ENCODE peak calls at places on chromosomes 11 and 22, in seven cellular contexts. W is Panc1, U is H1, J is GM12878, K is K562, S is HepG2, L is SK-N-SH. F is an unnamed sample.

GRCh38 chr11:61429691-61430582 is at the start of the genes CPSF7 and SDHAF2:
- DNase-seq in W (peak), U (peak), J (peak), K (peak), S (peak), L (peak), F (peak)

GRCh38 chr11:27913650-27914049 is 194.3 kb downstream of the KIF18A start:
- DNase-seq in W (no peak), U (no peak), J (no peak), K (no peak), S (no peak), L (no peak), F (no peak)

GRCh38 chr11:117384045-117384444 is 56.4 kb downstream of the CEP164 start:
- DNase-seq in W (peak), U (no peak), J (no peak), K (no peak), S (peak), L (no peak), F (no peak)

GRCh38 chr22:27610863-27611786 is 190.4 kb downstream of the MN1 start:
- DNase-seq in W (no peak), U (no peak), J (no peak), K (no peak), S (no peak), L (no peak), F (no peak)

GRCh38 chr22:38203855-38204497 is 2.2 kb downstream of the MAFF start:
- DNase-seq in W (no peak), U (no peak), J (no peak), K (no peak), S (no peak), L (no peak), F (no peak)

GRCh38 chr11:1568451-1568911 is 3.6 kb downstream of the DUSP8 start:
- DNase-seq in W (no peak), U (peak), J (no peak), K (no peak), S (no peak), L (peak), F (no peak)

GRCh38 chr11:46948378-46949131 is 12.0 kb downstream of the CSTPP1 start:
- DNase-seq in W (no peak), U (no peak), J (no peak), K (no peak), S (no peak), L (peak), F (no peak)

GRCh38 chr11:113974741-113975470 is at the start of gene HTR3A:
- DNase-seq in W (no peak), U (peak), J (no peak), K (peak), S (peak), L (peak), F (peak)

GRCh38 chr11:120137187-120137610 is 714 bp downstream of the TRIM29 start:
- DNase-seq in W (no peak), U (peak), J (no peak), K (no peak), S (no peak), L (peak), F (no peak)

GRCh38 chr11:122668562-122669090 is 13.1 kb downstream of the UBASH3B start:
- DNase-seq in W (no peak), U (no peak), J (no peak), K (no peak), S (no peak), L (no peak), F (peak)

GRCh38 chr22:50086526-50086925 is 1.3 kb upstream of the MLC1 start:
- DNase-seq in W (no peak), U (no peak), J (no peak), K (no peak), S (no peak), L (no peak), F (no peak)

GRCh38 chr11:122979103-122979814 is 2.4 kb downstream of the BSX start:
- DNase-seq in W (no peak), U (peak), J (no peak), K (no peak), S (no peak), L (no peak), F (no peak)

GRCh38 chr11:720642-721346 is 14.8 kb downstream of the EPS8L2 start:
- DNase-seq in W (no peak), U (peak), J (no peak), K (peak), S (no peak), L (peak), F (no peak)

GRCh38 chr22:22982616-22983015 is 87.7 kb upstream of the GNAZ start:
- DNase-seq in W (no peak), U (no peak), J (no peak), K (no peak), S (no peak), L (no peak), F (no peak)

GRCh38 chr11:69306821-69307220 is 12.9 kb downstream of the MYEOV start:
- DNase-seq in W (no peak), U (no peak), J (no peak), K (no peak), S (no peak), L (no peak), F (no peak)

GRCh38 chr11:126282361-126282741 is 542 bp upstream of the TIRAP start:
- DNase-seq in W (no peak), U (peak), J (no peak), K (no peak), S (peak), L (peak), F (no peak)

DNA sequence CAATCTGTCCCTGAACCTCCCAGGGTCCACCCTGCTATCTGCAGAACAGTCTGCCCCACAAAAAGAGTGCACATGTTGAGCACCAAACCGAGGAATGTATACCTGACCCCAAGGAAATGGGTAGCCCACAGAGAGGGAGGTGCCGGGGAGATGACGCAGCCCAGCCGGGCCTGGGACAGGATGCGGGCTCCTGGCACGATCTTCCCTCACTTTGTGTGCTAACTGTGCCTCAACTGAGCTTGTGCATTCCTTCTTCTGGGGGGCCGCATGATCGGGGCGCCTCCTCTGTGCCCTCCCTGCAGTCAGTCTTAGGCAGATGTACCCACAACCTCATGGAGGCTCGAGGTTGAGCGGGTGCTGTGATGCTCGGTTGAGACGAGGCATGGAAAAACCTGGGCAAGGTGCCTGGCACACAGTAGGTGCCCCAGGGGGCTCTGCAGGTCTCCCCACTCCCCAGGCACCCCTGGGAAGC is 2.4 kb downstream of the GAS2L1 start:
- DNase-seq in W (no peak), U (peak), J (no peak), K (no peak), S (no peak), L (peak), F (no peak)
- TF ChIP-seq SIN3A in W (no peak), U (no peak), J (no peak), K (no peak), S (no peak), L (no peak), F (no peak)

GRCh38 chr11:10604340-10604748 is 35.9 kb upstream of the LYVE1 start:
- DNase-seq in W (no peak), U (no peak), J (no peak), K (no peak), S (peak), L (no peak), F (no peak)
- TF ChIP-seq SIN3A in W (no peak), U (no peak), J (no peak), K (no peak), S (no peak), L (no peak), F (no peak)

GRCh38 chr22:46504586-46504985 is 32.8 kb downstream of the CELSR1 start:
- DNase-seq in W (no peak), U (no peak), J (no peak), K (no peak), S (no peak), L (no peak), F (no peak)
- TF ChIP-seq SIN3A in W (no peak), U (no peak), J (no peak), K (no peak), S (no peak), L (no peak), F (no peak)

GRCh38 chr11:67056640-67057409 is at the start of gene RHOD:
- DNase-seq in W (no peak), U (peak), J (no peak), K (no peak), S (no peak), L (no peak), F (no peak)

GRCh38 chr11:67054851-67055523 is 1.7 kb upstream of the RHOD start:
- DNase-seq in W (no peak), U (no peak), J (no peak), K (peak), S (peak), L (peak), F (peak)

GRCh38 chr11:67057410-67057757 is 737 bp downstream of the RHOD start:
- DNase-seq in W (no peak), U (no peak), J (no peak), K (no peak), S (no peak), L (no peak), F (no peak)

GRCh38 chr11:67056267-67056639 is 394 bp upstream of the RHOD start:
- DNase-seq in W (no peak), U (no peak), J (no peak), K (no peak), S (no peak), L (no peak), F (no peak)

GRCh38 chr11:67055812-67056211 is 835 bp upstream of the RHOD start:
- DNase-seq in W (no peak), U (no peak), J (no peak), K (no peak), S (no peak), L (no peak), F (no peak)
- TF ChIP-seq SIN3A in W (no peak), U (no peak), J (no peak), K (no peak), S (no peak), L (no peak), F (no peak)

GRCh38 chr11:67301313-67301921 is 1.9 kb upstream of the SSH3 start:
- DNase-seq in W (no peak), U (no peak), J (no peak), K (no peak), S (no peak), L (no peak), F (no peak)
- TF ChIP-seq SIN3A in W (no peak), U (no peak), J (no peak), K (no peak), S (no peak), L (no peak), F (no peak)

GRCh38 chr11:128437137-128437536 is 150.2 kb downstream of the ETS1 start:
- DNase-seq in W (no peak), U (no peak), J (no peak), K (no peak), S (no peak), L (no peak), F (no peak)
- TF ChIP-seq SIN3A in W (no peak), U (no peak), J (no peak), K (no peak), S (no peak), L (no peak), F (no peak)

GRCh38 chr11:19347911-19348310 is 107.2 kb upstream of the E2F8 start:
- DNase-seq in W (no peak), U (no peak), J (no peak), K (no peak), S (no peak), L (no peak), F (no peak)

GRCh38 chr11:19345848-19346681 is 105.3 kb upstream of the E2F8 start:
- DNase-seq in W (no peak), U (peak), J (no peak), K (no peak), S (no peak), L (peak), F (no peak)

GRCh38 chr11:19342036-19342435 is 101.3 kb upstream of the E2F8 start:
- DNase-seq in W (no peak), U (no peak), J (no peak), K (no peak), S (peak), L (no peak), F (no peak)

GRCh38 chr11:19345519-19345847 is 104.7 kb upstream of the E2F8 start:
- DNase-seq in W (no peak), U (peak), J (no peak), K (no peak), S (no peak), L (peak), F (no peak)

GRCh38 chr11:19344661-19345518 is 104.1 kb upstream of the E2F8 start:
- DNase-seq in W (no peak), U (peak), J (no peak), K (no peak), S (no peak), L (peak), F (no peak)
- TF ChIP-seq SIN3A in W (no peak), U (no peak), J (no peak), K (no peak), S (no peak), L (no peak), F (no peak)

DNA sequence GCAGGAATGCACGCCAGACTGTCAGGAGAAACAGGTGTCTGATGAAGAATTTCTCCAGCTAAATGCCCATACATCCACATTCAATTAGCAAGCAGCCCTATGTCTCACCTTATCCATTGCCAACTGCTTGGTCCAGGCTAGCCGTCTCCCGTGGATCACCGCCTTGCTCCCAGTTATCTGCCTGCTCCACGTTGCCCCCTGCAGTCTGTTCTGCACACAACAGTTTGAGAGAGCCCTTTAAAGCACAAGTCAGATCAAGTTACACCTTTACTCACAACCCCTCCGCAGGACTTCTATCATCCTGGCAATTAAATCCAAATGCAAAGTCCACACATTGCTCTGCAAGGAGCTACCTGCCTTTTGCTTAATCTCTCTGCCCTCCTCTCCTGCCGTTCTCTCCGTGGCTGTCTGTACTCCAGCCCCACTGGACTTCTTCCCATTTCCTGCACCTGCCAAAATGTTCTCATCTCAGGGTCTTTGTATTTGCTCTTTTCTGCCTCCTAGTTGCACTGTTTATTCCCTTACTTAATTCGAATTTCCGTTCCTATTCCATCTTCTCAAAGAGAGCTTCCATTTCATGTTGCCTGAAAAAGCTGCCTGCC is 185.3 kb upstream of the LARGE1 start:
- DNase-seq in W (no peak), U (peak), J (no peak), K (peak), S (peak), L (peak), F (no peak)
- TF ChIP-seq SIN3A in W (no peak), U (no peak), J (no peak), K (no peak), S (no peak), L (no peak), F (no peak)

F was measured in HCT116.